ENCODE peak calls at places on chromosomes 11 and 22, in four cellular contexts. E is activated T-cell treated with anti-CD3 and anti-CD28 coated beads for 1 hour; N is NCI-H510A; X is CD8-positive, alpha-beta T cell. Y is an unnamed sample.

GRCh38 chr11:119377112-119377901 is 4.2 kb downstream of the USP2 start:
- DNase-seq in E (no peak), N (no peak), X (no peak), Y (no peak)

GRCh38 chr11:2791521-2792375 is 92.0 kb upstream of the KCNQ1OT1 start:
- DNase-seq in E (peak), N (no peak), X (no peak), Y (no peak)

GRCh38 chr22:38148252-38148651 is 33.4 kb downstream of the PLA2G6 start:
- DNase-seq in E (no peak), N (no peak), X (no peak), Y (no peak)

GRCh38 chr22:42562282-42562681 is 8.5 kb downstream of the SERHL2 start:
- DNase-seq in E (no peak), N (no peak), X (no peak), Y (peak)

GRCh38 chr22:18152519-18152918 is 2.5 kb downstream of the USP18 start:
- DNase-seq in E (no peak), N (no peak), X (no peak), Y (no peak)

GRCh38 chr22:30889996-30890480 is 78.5 kb downstream of the MORC2 start:
- DNase-seq in E (no peak), N (no peak), X (no peak), Y (no peak)

GRCh38 chr11:16612801-16613400 is 125.5 kb upstream of the C11orf58 start:
- DNase-seq in E (no peak), N (no peak), X (no peak), Y (no peak)

GRCh38 chr11:118294053-118294452 is 10.5 kb upstream of the CD3E start:
- DNase-seq in E (no peak), N (no peak), X (no peak), Y (no peak)

GRCh38 chr11:76233936-76234703 is 27.8 kb upstream of the WNT11 start:
- DNase-seq in E (no peak), N (no peak), X (no peak), Y (no peak)